ENCODE peak calls at places on chromosomes 2 and 18, in six cellular contexts. B is SK-N-SH, L is fibroblast of lung, D is PC-3, X is mesendoderm, V is IMR-90. J is an unnamed sample.

GRCh38 chr2:17195016-17195415 is 323.2 kb downstream of the RAD51AP2 start:
- DNase-seq in X (no peak), B (no peak), D (no peak), V (no peak), L (no peak), J (no peak)

GRCh38 chr2:112958428-112959108 is 19.2 kb upstream of the IL36G start:
- DNase-seq in B (peak), L (peak), X (peak), V (peak), D (peak), J (peak)

GRCh38 chr2:127514076-127514475 is 12.2 kb downstream of the IWS1 start:
- DNase-seq in V (no peak), L (no peak), B (no peak), X (no peak), D (no peak), J (no peak)

GRCh38 chr2:107757223-107757622 is 69.5 kb upstream of the RGPD4 start:
- DNase-seq in L (no peak), B (no peak), X (no peak), D (no peak), V (no peak), J (no peak)

GRCh38 chr2:892401-892800 is 58.2 kb upstream of the SNTG2 start:
- DNase-seq in D (no peak), L (no peak), V (no peak), B (no peak), X (no peak), J (no peak)

GRCh38 chr18:68627812-68628211 is 87.1 kb downstream of the TMX3 start:
- DNase-seq in B (no peak), L (no peak), D (no peak), X (no peak), V (no peak), J (no peak)

GRCh38 chr18:22088029-22088428 is 81.4 kb upstream of the GATA6 start:
- DNase-seq in V (no peak), B (no peak), D (no peak), X (no peak), L (no peak), J (no peak)

GRCh38 chr2:207828361-207829057 is 58.8 kb upstream of the FZD5 start:
- DNase-seq in V (peak), D (peak), B (no peak), L (no peak), X (no peak), J (peak)

GRCh38 chr18:49015886-49016647 is 65.3 kb upstream of the SMAD7 start:
- DNase-seq in L (no peak), V (no peak), X (no peak), D (no peak), B (no peak), J (no peak)

GRCh38 chr2:105538840-105539239 is 140.0 kb upstream of the FHL2 start:
- DNase-seq in D (no peak), V (no peak), X (no peak), B (no peak), L (no peak), J (no peak)

GRCh38 chr2:155518094-155518493 is 814.4 kb downstream of the NR4A2 start:
- DNase-seq in B (no peak), L (no peak), V (no peak), X (no peak), D (no peak), J (no peak)

GRCh38 chr2:36748166-36748565 is 51.7 kb downstream of the VIT start:
- DNase-seq in V (peak), X (no peak), D (no peak), L (no peak), B (no peak), J (no peak)

GRCh38 chr2:238946586-238947242 is 98.8 kb downstream of the TWIST2 start:
- DNase-seq in B (no peak), V (no peak), X (no peak), D (no peak), L (no peak), J (no peak)

GRCh38 chr2:71595549-71595948 is 142.2 kb downstream of the DYSF start:
- DNase-seq in D (no peak), L (no peak), V (no peak), X (no peak), B (no peak), J (no peak)

GRCh38 chr2:171864357-171864985 is 29.6 kb downstream of the SLC25A12 start:
- DNase-seq in B (no peak), X (no peak), L (no peak), V (no peak), D (no peak), J (no peak)

GRCh38 chr2:67259581-67260347 is 137.4 kb upstream of the ETAA1 start:
- DNase-seq in D (peak), B (peak), V (peak), L (peak), X (no peak), J (no peak)

GRCh38 chr2:200786826-200787225 is 24.9 kb upstream of the BZW1 start:
- DNase-seq in L (peak), X (no peak), B (no peak), V (peak), D (peak), J (no peak)

GRCh38 chr2:159880729-159881128 is 82.7 kb upstream of the CD302 start:
- DNase-seq in X (no peak), L (no peak), B (no peak), D (no peak), V (no peak), J (no peak)

GRCh38 chr18:6219116-6219717 is 195.5 kb downstream of the L3MBTL4 start:
- DNase-seq in X (peak), B (peak), D (peak), L (peak), V (peak), J (peak)

GRCh38 chr2:95372845-95373244 is 29.7 kb upstream of the FAHD2A start:
- DNase-seq in L (no peak), D (no peak), V (no peak), B (no peak), X (no peak), J (no peak)

GRCh38 chr2:14614011-14614410 is 18.5 kb upstream of the LRATD1 start:
- DNase-seq in V (no peak), L (no peak), D (no peak), B (no peak), X (no peak), J (no peak)

GRCh38 chr2:219441451-219442205 is 7.0 kb downstream of the SPEG start:
- DNase-seq in L (peak), B (peak), V (peak), X (peak), D (peak), J (no peak)

GRCh38 chr18:34801769-34802168 is 91.7 kb downstream of the DTNA start:
- DNase-seq in V (peak), L (peak), B (no peak), X (no peak), D (peak), J (no peak)

GRCh38 chr2:64108842-64109241 is 35.4 kb downstream of the PELI1 start:
- DNase-seq in L (no peak), V (no peak), X (no peak), B (no peak), D (no peak), J (no peak)

GRCh38 chr2:181859123-181859522 is 32.4 kb upstream of the ITPRID2 start:
- DNase-seq in D (no peak), L (no peak), B (no peak), V (no peak), X (no peak), J (no peak)

GRCh38 chr2:181861379-181861778 is 30.2 kb upstream of the ITPRID2 start:
- DNase-seq in L (no peak), B (no peak), V (no peak), D (no peak), X (no peak), J (no peak)

GRCh38 chr2:181857471-181857870 is 34.1 kb upstream of the ITPRID2 start:
- DNase-seq in D (peak), X (no peak), B (no peak), L (peak), V (peak), J (no peak)

GRCh38 chr2:181858600-181858999 is 32.9 kb upstream of the ITPRID2 start:
- DNase-seq in D (peak), B (no peak), L (no peak), X (no peak), V (no peak), J (no peak)

DNA sequence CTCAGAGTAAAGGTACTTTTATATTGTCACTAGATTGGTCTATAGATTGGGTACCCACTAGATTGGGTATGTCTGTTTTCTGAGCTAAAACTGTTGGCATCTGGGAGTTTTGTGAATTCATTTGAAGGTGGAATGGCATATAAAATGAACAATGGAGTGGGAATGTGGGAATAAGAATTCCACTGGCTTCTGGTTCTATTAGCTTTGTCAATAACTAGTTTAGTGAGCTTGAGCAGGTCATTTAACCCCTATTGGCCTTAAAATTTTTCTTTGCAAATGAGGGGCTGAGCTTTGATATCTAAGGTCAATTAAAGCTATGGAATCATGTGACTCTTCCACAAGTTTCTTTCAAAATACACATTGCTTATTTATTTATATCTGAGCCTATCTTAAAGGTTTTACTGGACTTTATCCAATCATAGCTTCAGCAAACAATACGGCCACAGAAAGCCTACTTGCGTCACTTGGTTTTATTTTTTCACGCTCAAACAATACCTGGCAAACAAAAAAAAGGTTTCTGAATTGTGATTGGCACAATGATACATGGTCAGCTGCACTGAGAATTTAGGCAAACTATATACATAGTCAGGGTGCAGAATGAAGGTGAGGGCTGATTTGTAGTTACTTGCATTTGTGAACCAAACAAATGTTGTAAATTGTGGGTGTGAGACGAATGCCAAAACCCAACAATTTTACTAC is 28.8 kb upstream of the ITPRID2 start:
- DNase-seq in X (no peak), V (no peak), D (no peak), L (no peak), B (no peak), J (no peak)
- H3K4me2 ChIP-seq in X (no peak), V (no peak), D (no peak), L (no peak), B (no peak), J (peak)

GRCh38 chr2:29702276-29702675 is 219.1 kb downstream of the ALK start:
- DNase-seq in L (no peak), D (peak), V (no peak), B (no peak), X (no peak), J (no peak)

GRCh38 chr2:29703336-29703735 is 218.1 kb downstream of the ALK start:
- DNase-seq in D (no peak), X (no peak), B (no peak), L (no peak), V (no peak), J (no peak)

GRCh38 chr2:29698216-29698615 is 223.2 kb downstream of the ALK start:
- DNase-seq in D (peak), B (no peak), V (no peak), X (no peak), L (no peak), J (no peak)

GRCh38 chr2:29699045-29699444 is 222.3 kb downstream of the ALK start:
- DNase-seq in V (no peak), B (no peak), X (no peak), D (no peak), L (no peak), J (no peak)

GRCh38 chr2:29700560-29700959 is 220.8 kb downstream of the ALK start:
- DNase-seq in L (no peak), X (no peak), B (no peak), V (peak), D (peak), J (no peak)
- H3K4me2 ChIP-seq in L (no peak), X (no peak), B (no peak), V (no peak), D (no peak), J (no peak)

DNA sequence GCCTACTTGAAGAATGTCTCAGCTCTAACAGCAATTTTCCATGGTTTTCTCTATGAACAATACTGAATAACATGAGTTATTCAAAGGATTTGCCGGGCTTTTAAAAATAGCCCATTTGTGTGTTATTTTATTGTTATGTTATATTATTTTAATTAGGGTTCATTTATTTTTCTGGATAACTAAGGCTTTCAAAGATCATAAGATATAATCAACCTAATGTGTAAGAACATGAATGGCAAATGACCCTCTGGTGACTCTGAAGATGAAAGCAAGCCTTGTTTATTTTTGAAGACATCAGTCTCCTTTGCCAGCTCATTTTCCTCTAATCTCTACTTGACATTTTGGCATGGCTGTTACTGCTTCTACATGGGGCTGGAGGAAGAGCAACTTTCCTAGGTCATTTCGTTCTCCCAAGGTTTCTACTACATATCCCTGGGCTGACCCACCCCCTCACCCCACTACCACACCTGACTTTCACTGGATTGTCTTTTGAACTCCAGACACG is 10.6 kb downstream of the FAP start:
- DNase-seq in L (no peak), D (no peak), B (no peak), X (no peak), V (no peak), J (no peak)
- H3K4me2 ChIP-seq in L (peak), D (no peak), B (peak), X (no peak), V (peak), J (no peak)

GRCh38 chr2:240626531-240627300 is 1.4 kb downstream of the GPR35 start:
- DNase-seq in X (no peak), B (peak), D (no peak), V (no peak), L (no peak), J (peak)
- H3K4me2 ChIP-seq in X (no peak), B (no peak), D (no peak), V (no peak), L (no peak), J (peak)

DNA sequence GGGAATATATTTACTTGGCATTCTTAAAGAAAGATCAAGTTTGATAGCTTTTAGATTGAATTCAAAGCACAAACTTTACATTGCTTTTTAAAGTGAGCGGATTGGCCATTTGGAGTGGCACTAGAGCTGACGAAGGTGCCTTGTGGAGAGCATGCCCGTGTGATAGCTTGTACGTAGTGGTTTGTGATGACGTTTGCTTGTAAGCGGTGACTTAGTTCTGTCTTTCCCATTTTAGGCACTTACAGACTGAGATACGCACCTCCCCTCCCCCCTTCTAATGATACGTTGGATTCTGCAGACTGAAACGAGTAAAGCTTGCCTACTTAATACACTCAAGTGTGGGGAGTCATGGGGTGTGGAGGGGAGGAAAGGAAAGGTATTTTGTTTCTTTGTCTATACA is 53.5 kb downstream of the ZCCHC2 start:
- DNase-seq in B (no peak), X (no peak), L (no peak), D (no peak), V (no peak), J (no peak)
- H3K4me2 ChIP-seq in B (no peak), X (no peak), L (no peak), D (no peak), V (no peak), J (no peak)

J was measured in HepG2.